ENCODE peak calls at places on chromosomes 1 and 21, in four cellular contexts. One of them, this sample, is unnamed.

GRCh38 chr1:1893997-1894353 is 3.1 kb upstream of the GNB1 start:
- DNase-seq in stimulated activated CD4-positive, alpha-beta T cell treated with anti-CD3 and anti-CD28 coated beads, Interleukin-2, amount 100 ng/mL, for 48 hours: no peak
- DNase-seq in retinal pigment epithelial cell: no peak
- DNase-seq in GDM1: no peak
- DNase-seq in this sample: no peak

GRCh38 chr1:110058591-110058990 is 11.9 kb downstream of the ALX3 start:
- DNase-seq in retinal pigment epithelial cell: no peak
- DNase-seq in stimulated activated CD4-positive, alpha-beta T cell treated with anti-CD3 and anti-CD28 coated beads, Interleukin-2, amount 100 ng/mL, for 48 hours: no peak
- DNase-seq in GDM1: no peak
- DNase-seq in this sample: no peak

GRCh38 chr1:49098866-49099265 is 322.2 kb upstream of the BEND5 start:
- DNase-seq in GDM1: no peak
- DNase-seq in stimulated activated CD4-positive, alpha-beta T cell treated with anti-CD3 and anti-CD28 coated beads, Interleukin-2, amount 100 ng/mL, for 48 hours: no peak
- DNase-seq in retinal pigment epithelial cell: no peak
- DNase-seq in this sample: no peak

GRCh38 chr1:234231893-234232276 is 141.4 kb upstream of the COA6 start:
- DNase-seq in stimulated activated CD4-positive, alpha-beta T cell treated with anti-CD3 and anti-CD28 coated beads, Interleukin-2, amount 100 ng/mL, for 48 hours: no peak
- DNase-seq in retinal pigment epithelial cell: no peak
- DNase-seq in GDM1: no peak
- DNase-seq in this sample: no peak

GRCh38 chr1:37410815-37411214 is 63.6 kb upstream of the ZC3H12A start:
- DNase-seq in stimulated activated CD4-positive, alpha-beta T cell treated with anti-CD3 and anti-CD28 coated beads, Interleukin-2, amount 100 ng/mL, for 48 hours: peak; percentile 14
- DNase-seq in retinal pigment epithelial cell: no peak
- DNase-seq in GDM1: no peak
- DNase-seq in this sample: no peak

GRCh38 chr1:168110896-168111545 is 25.7 kb downstream of the GPR161 start:
- DNase-seq in GDM1: no peak
- DNase-seq in retinal pigment epithelial cell: no peak
- DNase-seq in stimulated activated CD4-positive, alpha-beta T cell treated with anti-CD3 and anti-CD28 coated beads, Interleukin-2, amount 100 ng/mL, for 48 hours: no peak
- DNase-seq in this sample: no peak

GRCh38 chr21:32065654-32066053 is 192.8 kb downstream of the HUNK start:
- DNase-seq in retinal pigment epithelial cell: no peak
- DNase-seq in GDM1: no peak
- DNase-seq in stimulated activated CD4-positive, alpha-beta T cell treated with anti-CD3 and anti-CD28 coated beads, Interleukin-2, amount 100 ng/mL, for 48 hours: no peak
- DNase-seq in this sample: no peak

GRCh38 chr1:211133841-211134669 is at the start of gene KCNH1:
- DNase-seq in retinal pigment epithelial cell: peak; percentile 28
- DNase-seq in stimulated activated CD4-positive, alpha-beta T cell treated with anti-CD3 and anti-CD28 coated beads, Interleukin-2, amount 100 ng/mL, for 48 hours: peak; percentile 68
- DNase-seq in GDM1: peak; percentile 75
- DNase-seq in this sample: peak; percentile 34

GRCh38 chr1:181095763-181096184 is 7.3 kb downstream of the IER5 start:
- DNase-seq in stimulated activated CD4-positive, alpha-beta T cell treated with anti-CD3 and anti-CD28 coated beads, Interleukin-2, amount 100 ng/mL, for 48 hours: no peak
- DNase-seq in retinal pigment epithelial cell: no peak
- DNase-seq in GDM1: no peak
- DNase-seq in this sample: no peak

GRCh38 chr1:53583903-53584210 is 124.7 kb downstream of the DMRTB1 start:
- DNase-seq in retinal pigment epithelial cell: no peak
- DNase-seq in GDM1: no peak
- DNase-seq in stimulated activated CD4-positive, alpha-beta T cell treated with anti-CD3 and anti-CD28 coated beads, Interleukin-2, amount 100 ng/mL, for 48 hours: no peak
- DNase-seq in this sample: no peak

This sample was measured in CMK.